ENCODE peak calls at places on chromosomes 11 and 22, in seven cellular contexts. V is endothelial cell, F is HCEC 1CT, B is posterior cingulate gyrus, A is HS-5, C is H9, Z is GM10248. K is an unnamed sample.

GRCh38 chr11:68314203-68314885 is 2.0 kb downstream of the LRP5 start:
- DNase-seq in A (no peak), F (no peak), Z (no peak), V (no peak), B (no peak), C (peak), K (peak)

GRCh38 chr11:64396079-64396591 is 37.2 kb downstream of the RPS6KA4 start:
- DNase-seq in Z (no peak), B (no peak), C (peak), A (no peak), F (no peak), V (peak), K (peak)

GRCh38 chr11:10329935-10330334 is 25.1 kb downstream of the ADM start:
- DNase-seq in Z (no peak), V (no peak), A (peak), C (no peak), B (no peak), F (peak), K (no peak)

GRCh38 chr11:47863189-47863892 is 15.2 kb upstream of the NUP160 start:
- DNase-seq in V (no peak), Z (no peak), B (no peak), F (peak), C (no peak), A (peak), K (no peak)

GRCh38 chr11:121494355-121495099 is 41.8 kb upstream of the SORL1-AS1 start:
- DNase-seq in C (no peak), A (no peak), B (no peak), Z (peak), V (no peak), F (no peak), K (peak)

GRCh38 chr11:59962103-59962474 is 1.7 kb upstream of the OOSP4A start:
- DNase-seq in B (no peak), V (no peak), F (no peak), C (no peak), A (no peak), Z (no peak), K (no peak)

GRCh38 chr11:58654079-58654907 is 31.8 kb downstream of the CNTF start:
- DNase-seq in B (peak), V (peak), C (peak), F (peak), A (peak), Z (peak), K (peak)

GRCh38 chr11:24145411-24145810 is 351.4 kb upstream of the LUZP2 start:
- DNase-seq in A (no peak), V (no peak), F (no peak), B (no peak), Z (no peak), C (no peak), K (no peak)

GRCh38 chr22:47899894-47900293 is 1137.4 kb downstream of the TBC1D22A start:
- DNase-seq in V (no peak), B (no peak), F (no peak), A (no peak), Z (no peak), C (no peak), K (no peak)

GRCh38 chr11:32884023-32884422 is 8.6 kb upstream of the QSER1 start:
- DNase-seq in F (no peak), A (no peak), Z (no peak), B (no peak), V (no peak), C (no peak), K (no peak)

GRCh38 chr11:126403039-126403438 is 47.6 kb downstream of the ST3GAL4 start:
- DNase-seq in F (no peak), Z (no peak), A (no peak), C (peak), V (no peak), B (no peak), K (peak)

GRCh38 chr11:60954421-60954820 is 2.4 kb upstream of the SLC15A3 start:
- DNase-seq in V (no peak), Z (no peak), C (no peak), A (no peak), F (no peak), B (no peak), K (no peak)

GRCh38 chr11:17594686-17595192 is 47.7 kb downstream of the OTOG start:
- DNase-seq in A (no peak), F (no peak), V (no peak), B (no peak), Z (no peak), C (peak), K (peak)

GRCh38 chr11:111730871-111731591 is 35.2 kb downstream of the PPP2R1B start:
- DNase-seq in C (no peak), B (no peak), F (no peak), Z (no peak), V (no peak), A (no peak), K (no peak)

GRCh38 chr11:75279273-75279672 is 38.7 kb downstream of the TPBGL start:
- DNase-seq in F (no peak), B (no peak), A (no peak), Z (no peak), V (no peak), C (peak), K (peak)

GRCh38 chr22:24090581-24090980 is 79.5 kb downstream of the CABIN1 start:
- DNase-seq in B (no peak), Z (no peak), V (no peak), F (no peak), A (no peak), C (no peak), K (no peak)

GRCh38 chr11:61793084-61793828 is 545 bp downstream of the FEN1 start:
- DNase-seq in Z (no peak), V (no peak), B (no peak), F (peak), A (no peak), C (no peak), K (no peak)

GRCh38 chr11:72577271-72577681 is 96.9 kb downstream of the PDE2A start:
- DNase-seq in V (no peak), Z (no peak), F (no peak), C (no peak), A (no peak), B (no peak), K (no peak)

GRCh38 chr11:77418981-77419592 is 54.8 kb downstream of the PAK1 start:
- DNase-seq in C (no peak), F (no peak), A (no peak), B (no peak), Z (no peak), V (no peak), K (no peak)

GRCh38 chr11:104968365-104968855 is at the start of gene CASP4:
- DNase-seq in B (no peak), F (peak), V (no peak), A (peak), Z (peak), C (no peak), K (no peak)

GRCh38 chr22:38944653-38945052 is 12.8 kb upstream of the APOBEC3A start:
- DNase-seq in C (no peak), B (no peak), A (no peak), Z (no peak), F (no peak), V (no peak), K (no peak)

GRCh38 chr11:78023426-78023825 is 350 bp upstream of the KCTD14 start:
- DNase-seq in A (no peak), Z (no peak), B (no peak), F (no peak), C (no peak), V (no peak), K (no peak)

GRCh38 chr11:8206251-8207079 is 37.6 kb upstream of the RIC3 start:
- DNase-seq in C (peak), F (no peak), Z (no peak), B (peak), A (no peak), V (peak), K (peak)

GRCh38 chr11:62652156-62653006 is 721 bp downstream of the INTS5 start:
- DNase-seq in Z (no peak), F (no peak), C (no peak), V (no peak), A (no peak), B (no peak), K (no peak)

GRCh38 chr11:93519179-93519578 is 24.0 kb downstream of the SMCO4 start:
- DNase-seq in A (no peak), B (no peak), C (no peak), V (no peak), F (no peak), Z (no peak), K (no peak)

GRCh38 chr11:36265793-36266628 is 23.2 kb downstream of the COMMD9 start:
- DNase-seq in B (peak), F (peak), C (peak), A (no peak), Z (peak), V (peak), K (peak)

GRCh38 chr22:37050913-37051628 is 471 bp upstream of the KCTD17 start:
- DNase-seq in B (no peak), F (no peak), C (no peak), Z (no peak), A (no peak), V (no peak), K (no peak)

GRCh38 chr11:26231252-26231661 is 100.7 kb upstream of the ANO3 start:
- DNase-seq in B (no peak), F (peak), A (peak), Z (no peak), C (no peak), V (no peak), K (no peak)

GRCh38 chr11:17760102-17761029 is 25.8 kb downstream of the KCNC1 start:
- DNase-seq in Z (peak), V (peak), C (peak), A (no peak), F (peak), B (no peak), K (peak)

GRCh38 chr11:27916541-27917100 is 191.3 kb downstream of the KIF18A start:
- DNase-seq in V (no peak), B (no peak), F (peak), Z (peak), C (no peak), A (no peak), K (no peak)

GRCh38 chr22:29267462-29267857 is 321 bp downstream of the RHBDD3 start:
- DNase-seq in A (no peak), Z (no peak), C (no peak), B (no peak), F (no peak), V (no peak), K (no peak)

GRCh38 chr22:30104501-30105156 is 24.4 kb downstream of the HORMAD2 start:
- DNase-seq in C (no peak), A (no peak), B (no peak), F (no peak), Z (no peak), V (no peak), K (no peak)

GRCh38 chr11:96075532-96075959 is 151.6 kb upstream of the MTMR2 start:
- DNase-seq in V (no peak), F (no peak), A (no peak), B (no peak), Z (peak), C (no peak), K (no peak)

GRCh38 chr11:62880231-62880802 is 379 bp upstream of the SLC3A2 start:
- DNase-seq in C (no peak), Z (peak), A (peak), V (peak), B (no peak), F (peak), K (no peak)

GRCh38 chr11:22343411-22344032 is 5.3 kb downstream of the SLC17A6 start:
- DNase-seq in F (no peak), C (peak), V (peak), Z (peak), A (no peak), B (no peak), K (peak)